ENCODE peak calls at places on chromosomes 4 and X, in eight cellular contexts. One of them, this sample, is unnamed. For H3K4me1, the result is how much of the 10 kb centered on the place peaks cover.

GRCh38 chr4:42654606-42655005 is 2.3 kb downstream of the ATP8A1 start:
- DNase-seq in SK-N-SH: no peak
- DNase-seq in K562: peak
- DNase-seq in colonic mucosa: no peak
- DNase-seq in DND-41: no peak
- DNase-seq in OCI-LY7: no peak
- DNase-seq in left lung: no peak
- DNase-seq in IMR-90: peak
- DNase-seq in this sample: peak

GRCh38 chr4:45716093-45716492 is 407.8 kb downstream of the GABRG1 start:
- DNase-seq in colonic mucosa: no peak
- DNase-seq in left lung: no peak
- DNase-seq in K562: no peak
- DNase-seq in DND-41: no peak
- DNase-seq in SK-N-SH: no peak
- DNase-seq in OCI-LY7: no peak
- DNase-seq in IMR-90: no peak
- DNase-seq in this sample: no peak

GRCh38 chr4:4673070-4673469 is 131.2 kb upstream of the STX18 start:
- DNase-seq in colonic mucosa: peak
- DNase-seq in DND-41: peak
- DNase-seq in K562: peak
- DNase-seq in OCI-LY7: peak
- DNase-seq in SK-N-SH: peak
- DNase-seq in IMR-90: no peak
- DNase-seq in left lung: no peak
- DNase-seq in this sample: no peak

GRCh38 chr4:722851-723360 is 17.3 kb downstream of the PCGF3 start:
- DNase-seq in DND-41: no peak
- DNase-seq in left lung: no peak
- DNase-seq in OCI-LY7: no peak
- DNase-seq in IMR-90: no peak
- DNase-seq in K562: no peak
- DNase-seq in SK-N-SH: no peak
- DNase-seq in colonic mucosa: no peak
- DNase-seq in this sample: no peak

GRCh38 chr4:35793045-35793722 is 451.1 kb downstream of the ARAP2 start:
- DNase-seq in K562: no peak
- DNase-seq in left lung: no peak
- DNase-seq in colonic mucosa: no peak
- DNase-seq in IMR-90: no peak
- DNase-seq in DND-41: no peak
- DNase-seq in SK-N-SH: no peak
- DNase-seq in OCI-LY7: no peak
- DNase-seq in this sample: no peak

GRCh38 chr4:78645853-78646757 is 94.5 kb downstream of the ANXA3 start:
- DNase-seq in OCI-LY7: no peak
- DNase-seq in IMR-90: peak
- DNase-seq in colonic mucosa: peak
- DNase-seq in K562: peak
- DNase-seq in DND-41: no peak
- DNase-seq in left lung: no peak
- DNase-seq in SK-N-SH: no peak
- DNase-seq in this sample: no peak

GRCh38 chrX:98956014-98956413 is 1454.1 kb downstream of the PCDH19 start:
- DNase-seq in colonic mucosa: no peak
- DNase-seq in IMR-90: no peak
- DNase-seq in OCI-LY7: no peak
- DNase-seq in DND-41: no peak
- DNase-seq in K562: no peak
- DNase-seq in left lung: no peak
- DNase-seq in SK-N-SH: no peak
- DNase-seq in this sample: no peak

GRCh38 chr4:47330856-47331255 is 132.6 kb downstream of the COMMD8 start:
- DNase-seq in DND-41: no peak
- DNase-seq in left lung: no peak
- DNase-seq in SK-N-SH: no peak
- DNase-seq in OCI-LY7: no peak
- DNase-seq in IMR-90: no peak
- DNase-seq in colonic mucosa: no peak
- DNase-seq in K562: no peak
- DNase-seq in this sample: no peak

GRCh38 chr4:147138171-147138570 is 192.5 kb upstream of the TTC29 start:
- DNase-seq in left lung: no peak
- DNase-seq in colonic mucosa: no peak
- DNase-seq in SK-N-SH: no peak
- DNase-seq in DND-41: no peak
- DNase-seq in K562: no peak
- DNase-seq in OCI-LY7: no peak
- DNase-seq in IMR-90: peak
- DNase-seq in this sample: no peak

GRCh38 chrX:16573781-16574180 is 76.2 kb upstream of the S100G start:
- DNase-seq in K562: no peak
- DNase-seq in OCI-LY7: no peak
- DNase-seq in IMR-90: peak
- DNase-seq in colonic mucosa: no peak
- DNase-seq in SK-N-SH: no peak
- DNase-seq in DND-41: no peak
- DNase-seq in left lung: no peak
- DNase-seq in this sample: no peak

GRCh38 chr4:143381171-143382118 is 44.8 kb downstream of the GAB1 start:
- DNase-seq in SK-N-SH: peak
- DNase-seq in left lung: no peak
- DNase-seq in K562: peak
- DNase-seq in colonic mucosa: peak
- DNase-seq in DND-41: no peak
- DNase-seq in OCI-LY7: peak
- DNase-seq in IMR-90: peak
- DNase-seq in this sample: no peak
- H3K4me1 ChIP-seq in SK-N-SH: under half
- H3K4me1 ChIP-seq in left lung: under half
- H3K4me1 ChIP-seq in K562: under half
- H3K4me1 ChIP-seq in colonic mucosa: under half
- H3K4me1 ChIP-seq in DND-41: under half
- H3K4me1 ChIP-seq in OCI-LY7: half or more
- H3K4me1 ChIP-seq in IMR-90: under half
- H3K4me1 ChIP-seq in this sample: under half

DNA sequence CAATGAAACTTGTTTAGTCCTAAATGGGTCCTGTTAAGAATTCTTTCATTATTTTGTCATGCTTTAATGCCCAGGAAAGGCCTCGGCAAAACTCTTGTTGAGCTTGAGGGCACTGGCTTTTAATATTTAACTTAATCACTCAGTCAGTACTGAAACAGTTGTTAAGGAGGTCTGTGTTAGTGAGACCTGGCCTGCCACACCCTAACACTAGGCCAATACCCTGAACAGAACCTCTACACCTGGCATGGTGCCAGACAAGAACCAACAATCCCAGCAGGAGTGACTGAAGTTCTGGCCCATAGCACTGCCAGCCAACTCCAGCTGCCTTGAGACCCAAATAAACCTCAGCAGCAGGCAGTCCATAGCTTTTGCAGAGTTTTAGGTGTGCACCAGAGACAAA is 85.7 kb upstream of the ITM2A start:
- DNase-seq in IMR-90: no peak
- DNase-seq in K562: no peak
- DNase-seq in colonic mucosa: peak
- DNase-seq in left lung: no peak
- DNase-seq in OCI-LY7: no peak
- DNase-seq in DND-41: no peak
- DNase-seq in SK-N-SH: no peak
- DNase-seq in this sample: no peak
- H3K4me1 ChIP-seq in IMR-90: under half
- H3K4me1 ChIP-seq in K562: under half
- H3K4me1 ChIP-seq in colonic mucosa: under half
- H3K4me1 ChIP-seq in left lung: under half
- H3K4me1 ChIP-seq in OCI-LY7: under half
- H3K4me1 ChIP-seq in DND-41: under half
- H3K4me1 ChIP-seq in SK-N-SH: under half
- H3K4me1 ChIP-seq in this sample: under half

GRCh38 chr4:6956087-6956433 is 46.4 kb downstream of the TBC1D14 start:
- DNase-seq in colonic mucosa: peak
- DNase-seq in OCI-LY7: no peak
- DNase-seq in SK-N-SH: peak
- DNase-seq in left lung: no peak
- DNase-seq in DND-41: no peak
- DNase-seq in IMR-90: no peak
- DNase-seq in K562: no peak
- DNase-seq in this sample: no peak

GRCh38 chr4:6953751-6954380 is 44.2 kb downstream of the TBC1D14 start:
- DNase-seq in SK-N-SH: peak
- DNase-seq in K562: peak
- DNase-seq in OCI-LY7: no peak
- DNase-seq in left lung: peak
- DNase-seq in DND-41: no peak
- DNase-seq in colonic mucosa: peak
- DNase-seq in IMR-90: peak
- DNase-seq in this sample: no peak

GRCh38 chr4:6956434-6957147 is 47.0 kb downstream of the TBC1D14 start:
- DNase-seq in SK-N-SH: no peak
- DNase-seq in K562: no peak
- DNase-seq in colonic mucosa: peak
- DNase-seq in IMR-90: no peak
- DNase-seq in OCI-LY7: no peak
- DNase-seq in DND-41: no peak
- DNase-seq in left lung: no peak
- DNase-seq in this sample: no peak

GRCh38 chr4:6957148-6957520 is 47.5 kb downstream of the TBC1D14 start:
- DNase-seq in DND-41: no peak
- DNase-seq in OCI-LY7: no peak
- DNase-seq in SK-N-SH: no peak
- DNase-seq in IMR-90: peak
- DNase-seq in K562: no peak
- DNase-seq in left lung: no peak
- DNase-seq in colonic mucosa: peak
- DNase-seq in this sample: no peak

GRCh38 chr4:6955261-6955911 is 45.8 kb downstream of the TBC1D14 start:
- DNase-seq in left lung: no peak
- DNase-seq in SK-N-SH: no peak
- DNase-seq in OCI-LY7: no peak
- DNase-seq in colonic mucosa: peak
- DNase-seq in IMR-90: no peak
- DNase-seq in DND-41: no peak
- DNase-seq in K562: no peak
- DNase-seq in this sample: no peak
- H3K4me1 ChIP-seq in left lung: under half
- H3K4me1 ChIP-seq in SK-N-SH: under half
- H3K4me1 ChIP-seq in OCI-LY7: under half
- H3K4me1 ChIP-seq in colonic mucosa: under half
- H3K4me1 ChIP-seq in IMR-90: under half
- H3K4me1 ChIP-seq in DND-41: under half
- H3K4me1 ChIP-seq in K562: under half
- H3K4me1 ChIP-seq in this sample: under half

GRCh38 chr4:88097301-88097700 is 61.1 kb downstream of the ABCG2 start:
- DNase-seq in OCI-LY7: no peak
- DNase-seq in K562: no peak
- DNase-seq in IMR-90: peak
- DNase-seq in SK-N-SH: no peak
- DNase-seq in left lung: no peak
- DNase-seq in colonic mucosa: no peak
- DNase-seq in DND-41: no peak
- DNase-seq in this sample: no peak
- H3K4me1 ChIP-seq in OCI-LY7: under half
- H3K4me1 ChIP-seq in K562: under half
- H3K4me1 ChIP-seq in IMR-90: under half
- H3K4me1 ChIP-seq in SK-N-SH: under half
- H3K4me1 ChIP-seq in left lung: under half
- H3K4me1 ChIP-seq in colonic mucosa: under half
- H3K4me1 ChIP-seq in DND-41: under half
- H3K4me1 ChIP-seq in this sample: under half

GRCh38 chr4:87052615-87053014 is 117.8 kb downstream of the AFF1 start:
- DNase-seq in colonic mucosa: no peak
- DNase-seq in SK-N-SH: no peak
- DNase-seq in IMR-90: no peak
- DNase-seq in OCI-LY7: no peak
- DNase-seq in DND-41: no peak
- DNase-seq in left lung: no peak
- DNase-seq in K562: peak
- DNase-seq in this sample: no peak

GRCh38 chr4:87055340-87055739 is 120.5 kb downstream of the AFF1 start:
- DNase-seq in OCI-LY7: no peak
- DNase-seq in colonic mucosa: no peak
- DNase-seq in DND-41: no peak
- DNase-seq in left lung: no peak
- DNase-seq in IMR-90: no peak
- DNase-seq in SK-N-SH: no peak
- DNase-seq in K562: no peak
- DNase-seq in this sample: no peak

GRCh38 chr4:87054900-87055299 is 120.1 kb downstream of the AFF1 start:
- DNase-seq in IMR-90: no peak
- DNase-seq in colonic mucosa: no peak
- DNase-seq in OCI-LY7: no peak
- DNase-seq in left lung: no peak
- DNase-seq in SK-N-SH: no peak
- DNase-seq in K562: no peak
- DNase-seq in DND-41: no peak
- DNase-seq in this sample: no peak

GRCh38 chr4:87053064-87053693 is 118.4 kb downstream of the AFF1 start:
- DNase-seq in DND-41: no peak
- DNase-seq in left lung: no peak
- DNase-seq in SK-N-SH: no peak
- DNase-seq in IMR-90: peak
- DNase-seq in OCI-LY7: no peak
- DNase-seq in colonic mucosa: no peak
- DNase-seq in K562: no peak
- DNase-seq in this sample: no peak

GRCh38 chr4:87053802-87054767 is 119.3 kb downstream of the AFF1 start:
- DNase-seq in SK-N-SH: no peak
- DNase-seq in IMR-90: no peak
- DNase-seq in K562: peak
- DNase-seq in DND-41: no peak
- DNase-seq in left lung: no peak
- DNase-seq in OCI-LY7: peak
- DNase-seq in colonic mucosa: no peak
- DNase-seq in this sample: no peak
- H3K4me1 ChIP-seq in SK-N-SH: under half
- H3K4me1 ChIP-seq in IMR-90: under half
- H3K4me1 ChIP-seq in K562: half or more
- H3K4me1 ChIP-seq in DND-41: under half
- H3K4me1 ChIP-seq in left lung: under half
- H3K4me1 ChIP-seq in OCI-LY7: under half
- H3K4me1 ChIP-seq in colonic mucosa: under half
- H3K4me1 ChIP-seq in this sample: under half

DNA sequence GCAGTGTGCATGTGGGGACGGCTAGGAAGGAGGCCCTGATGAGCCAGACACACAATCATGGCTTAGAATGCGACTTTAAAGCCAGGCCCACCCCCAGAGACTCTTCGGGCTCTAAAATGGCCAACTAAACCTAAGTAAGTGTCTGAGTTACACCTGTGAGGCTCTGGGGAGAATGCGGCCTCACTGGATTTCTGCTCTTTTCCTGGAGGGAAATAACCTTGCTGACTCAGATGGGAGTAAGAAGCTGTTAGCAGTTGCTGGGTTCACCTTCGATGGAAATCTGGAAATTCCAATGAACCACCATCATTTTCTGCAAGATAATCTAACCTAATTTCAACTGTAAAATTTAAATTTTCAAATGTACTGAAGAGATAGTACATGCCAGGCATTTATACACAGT is 97.6 kb upstream of the MAML3 start:
- DNase-seq in DND-41: no peak
- DNase-seq in SK-N-SH: no peak
- DNase-seq in K562: no peak
- DNase-seq in left lung: no peak
- DNase-seq in OCI-LY7: no peak
- DNase-seq in colonic mucosa: no peak
- DNase-seq in IMR-90: no peak
- DNase-seq in this sample: no peak
- H3K4me1 ChIP-seq in DND-41: under half
- H3K4me1 ChIP-seq in SK-N-SH: under half
- H3K4me1 ChIP-seq in K562: under half
- H3K4me1 ChIP-seq in left lung: under half
- H3K4me1 ChIP-seq in OCI-LY7: under half
- H3K4me1 ChIP-seq in colonic mucosa: under half
- H3K4me1 ChIP-seq in IMR-90: under half
- H3K4me1 ChIP-seq in this sample: under half

GRCh38 chr4:158161561-158162354 is 11.1 kb downstream of the GASK1B start:
- DNase-seq in left lung: no peak
- DNase-seq in colonic mucosa: no peak
- DNase-seq in K562: no peak
- DNase-seq in IMR-90: peak
- DNase-seq in OCI-LY7: no peak
- DNase-seq in SK-N-SH: no peak
- DNase-seq in DND-41: no peak
- DNase-seq in this sample: no peak
- H3K4me1 ChIP-seq in left lung: under half
- H3K4me1 ChIP-seq in colonic mucosa: under half
- H3K4me1 ChIP-seq in K562: under half
- H3K4me1 ChIP-seq in IMR-90: under half
- H3K4me1 ChIP-seq in OCI-LY7: under half
- H3K4me1 ChIP-seq in SK-N-SH: under half
- H3K4me1 ChIP-seq in DND-41: under half
- H3K4me1 ChIP-seq in this sample: under half